ENCODE peak calls at places on chromosomes 1 and 21, in four cellular contexts. T, Y, A and M are unnamed samples.

GRCh38 chr21:14259669-14260458 is 43.9 kb downstream of the RBM11 start:
- DNase-seq in T (peak; percentile 38), A (peak; percentile 18), Y (peak; percentile 28), M (no peak)

GRCh38 chr1:245375789-245376188 is 221.0 kb downstream of the KIF26B start:
- DNase-seq in A (no peak), T (peak; percentile 26), Y (peak; percentile 55), M (no peak)

GRCh38 chr1:17877896-17878295 is 122.8 kb downstream of the ACTL8 start:
- DNase-seq in A (no peak), Y (peak; percentile 37), T (no peak), M (no peak)

GRCh38 chr1:151693057-151693651 is 23.4 kb downstream of the CELF3 start:
- DNase-seq in A (no peak), Y (peak; percentile 32), T (peak; percentile 46), M (no peak)

GRCh38 chr1:195717651-195718050 is 890.6 kb downstream of the KCNT2 start:
- DNase-seq in Y (peak; percentile 14), A (no peak), T (peak; percentile 42), M (no peak)

GRCh38 chr1:145846191-145846590 is 761 bp downstream of the NUDT17 start:
- DNase-seq in Y (peak; percentile 23), A (peak; percentile 39), T (peak; percentile 32), M (peak; percentile 17)

GRCh38 chr1:177444997-177445746 is 274.4 kb downstream of the BRINP2 start:
- DNase-seq in A (no peak), Y (no peak), T (no peak), M (no peak)

GRCh38 chr1:1665815-1666251 is 7.0 kb upstream of the CDK11B start:
- DNase-seq in Y (no peak), T (no peak), A (no peak), M (no peak)

GRCh38 chr1:181101581-181102226 is 13.2 kb downstream of the IER5 start:
- DNase-seq in T (peak; percentile 82), A (no peak), Y (peak; percentile 83), M (peak; percentile 67)

GRCh38 chr1:84621553-84621952 is 47.3 kb upstream of the CTBS start:
- DNase-seq in T (no peak), A (no peak), Y (no peak), M (no peak)

GRCh38 chr1:34060331-34060730 is 104.7 kb downstream of the CSMD2 start:
- DNase-seq in A (no peak), T (no peak), Y (no peak), M (no peak)

GRCh38 chr1:185337221-185337620 is 20.2 kb upstream of the IVNS1ABP start:
- DNase-seq in T (peak; percentile 40), A (no peak), Y (no peak), M (no peak)

GRCh38 chr1:206506803-206507394 is 432 bp upstream of the RASSF5 start:
- DNase-seq in Y (no peak), A (no peak), T (no peak), M (no peak)

GRCh38 chr1:85449356-85449755 is 15.6 kb downstream of the DDAH1 start:
- DNase-seq in Y (no peak), T (no peak), A (no peak), M (no peak)

GRCh38 chr1:15313012-15313411 is 66.0 kb downstream of the FHAD1 start:
- DNase-seq in A (no peak), T (no peak), Y (no peak), M (no peak)

GRCh38 chr1:36387141-36387949 is 1.6 kb upstream of the STK40 start:
- DNase-seq in A (peak; percentile 18), Y (peak; percentile 84), T (peak; percentile 78), M (peak; percentile 38)

GRCh38 chr1:151312439-151313225 is 14.6 kb downstream of the PI4KB start:
- DNase-seq in A (no peak), Y (peak; percentile 30), T (peak; percentile 50), M (no peak)

GRCh38 chr1:2821970-2822620 is 20.6 kb upstream of the TTC34 start:
- DNase-seq in A (no peak), Y (no peak), T (no peak), M (peak; percentile 66)

GRCh38 chr1:102886638-102887037 is 221.7 kb downstream of the COL11A1 start:
- DNase-seq in A (no peak), T (no peak), Y (no peak), M (no peak)

GRCh38 chr1:227944066-227944930 is 3.4 kb downstream of the WNT9A start:
- DNase-seq in T (peak; percentile 5), Y (peak; percentile 8), A (no peak), M (no peak)

GRCh38 chr1:44208216-44208615 is 5.1 kb upstream of the DMAP1 start:
- DNase-seq in A (no peak), Y (no peak), T (no peak), M (no peak)

GRCh38 chr1:182143825-182144661 is 82.5 kb upstream of the ZNF648 start:
- DNase-seq in A (no peak), T (peak; percentile 74), Y (peak; percentile 72), M (peak; percentile 56)

GRCh38 chr1:31984419-31985347 is 29.0 kb upstream of the KHDRBS1 start:
- DNase-seq in T (peak; percentile 57), Y (peak; percentile 67), A (peak; percentile 43), M (peak; percentile 56)

GRCh38 chr1:53704304-53704703 is 34.7 kb downstream of the GLIS1 start:
- DNase-seq in Y (no peak), A (no peak), T (no peak), M (no peak)

GRCh38 chr21:39852021-39852721 is 15.1 kb upstream of the PCP4 start:
- DNase-seq in Y (no peak), T (no peak), A (no peak), M (no peak)

GRCh38 chr1:54971317-54971791 is 9.1 kb upstream of the TMEM61 start:
- DNase-seq in T (peak; percentile 27), A (no peak), Y (peak; percentile 54), M (no peak)

DNA sequence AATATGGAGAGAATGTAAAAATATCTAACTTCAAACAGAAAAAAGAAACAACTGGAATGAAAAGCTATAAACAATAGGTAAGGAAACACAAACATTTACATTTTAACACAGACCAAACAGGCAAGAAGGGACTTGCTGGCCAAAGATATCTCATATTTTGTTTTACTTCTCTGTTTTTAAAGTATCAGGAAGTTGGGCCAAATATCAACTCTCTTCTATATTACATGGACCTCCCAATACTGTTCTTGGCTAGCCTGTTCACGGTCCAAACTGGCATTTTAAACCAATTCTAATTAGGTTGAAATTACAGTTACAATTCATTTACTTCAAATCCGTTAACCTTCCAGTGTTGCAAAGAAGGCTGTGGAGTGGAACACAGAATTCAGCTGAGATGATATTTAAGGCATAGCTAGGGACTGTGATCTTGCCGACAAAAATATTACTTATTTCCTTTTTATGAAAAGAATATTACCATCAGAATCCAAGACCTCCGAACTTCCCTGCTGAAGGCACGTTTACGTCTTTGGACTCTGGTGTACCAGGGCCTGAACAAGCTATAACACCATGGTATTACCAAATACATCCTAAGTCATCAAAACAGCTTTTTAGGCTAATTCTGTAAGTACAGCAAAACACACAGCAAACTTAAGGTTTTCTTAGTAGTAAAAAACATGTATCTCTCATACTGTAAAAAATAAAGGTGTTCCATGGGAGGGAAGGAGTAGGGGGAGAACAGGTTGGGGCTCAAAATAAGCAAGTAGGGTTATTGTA is 165.4 kb downstream of the RUNX1 start:
- DNase-seq in A (no peak), T (peak; percentile 47), Y (no peak), M (no peak)
- H3K4me3 ChIP-seq in A (no peak overlapping the region), T (peak overlapping the region; percentile 73), Y (peak overlapping the region; percentile 100), M (peak overlapping the region; percentile 69)

DNA sequence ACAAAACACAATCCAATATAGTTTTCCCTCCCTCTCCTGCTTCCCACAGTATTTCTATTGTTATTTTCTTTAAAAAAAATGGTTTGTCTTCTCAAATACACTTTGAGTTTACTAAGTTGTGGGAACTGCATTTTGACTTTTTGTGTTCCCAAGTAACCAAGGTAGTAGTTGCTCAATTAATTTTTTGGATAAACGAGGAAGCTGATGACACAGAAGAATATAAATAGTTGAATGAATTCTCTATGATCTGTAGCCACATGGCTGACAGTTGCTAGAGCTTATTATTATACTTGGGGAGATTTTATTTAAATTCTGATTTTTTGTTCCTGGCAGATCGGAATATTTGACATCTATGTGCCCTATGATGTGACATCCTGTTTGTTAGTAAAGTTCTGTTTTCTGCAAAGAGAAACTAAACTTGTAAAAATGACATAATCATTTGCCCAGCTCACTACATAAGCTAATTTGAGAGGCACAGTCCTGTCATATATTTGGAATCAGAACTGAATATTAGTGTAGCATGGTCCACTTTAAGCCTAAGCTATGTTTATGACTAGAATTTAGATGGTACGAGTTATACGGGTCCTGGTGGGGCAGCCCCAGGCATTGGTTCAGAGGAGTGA is 9.7 kb upstream of the LYST start:
- DNase-seq in Y (no peak), A (no peak), T (no peak), M (no peak)
- H3K4me3 ChIP-seq in Y (no peak overlapping the region), A (no peak overlapping the region), T (no peak overlapping the region), M (no peak overlapping the region)

DNA sequence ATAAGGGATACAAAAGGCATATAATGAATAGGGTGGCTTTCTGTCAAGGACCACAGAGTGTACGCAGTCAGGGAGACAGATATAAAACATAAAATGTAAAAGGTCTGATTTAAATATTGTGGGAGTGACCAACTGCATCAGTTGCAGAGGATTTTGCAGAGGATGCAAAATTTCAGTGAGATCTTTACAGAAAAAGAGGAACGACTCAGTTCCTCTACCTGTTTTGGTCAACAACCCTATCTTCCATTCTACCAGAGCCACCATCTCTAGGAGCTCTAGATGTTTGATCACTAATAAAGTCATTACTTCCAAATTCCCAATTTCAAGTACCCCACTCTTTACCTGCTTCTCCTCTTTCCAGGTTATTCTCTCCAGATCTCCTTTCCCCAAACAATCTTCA is 16.5 kb downstream of the SOD1 start:
- DNase-seq in Y (no peak), T (no peak), A (no peak), M (no peak)
- H3K4me3 ChIP-seq in Y (no peak overlapping the region), T (no peak overlapping the region), A (no peak overlapping the region), M (no peak overlapping the region)

GRCh38 chr1:203058674-203058931 is 27.2 kb downstream of the MYOG start:
- DNase-seq in T (no peak), Y (no peak), A (no peak), M (no peak)

GRCh38 chr1:203059485-203059884 is 26.3 kb downstream of the MYOG start:
- DNase-seq in Y (no peak), A (no peak), T (no peak), M (no peak)

GRCh38 chr1:203060115-203060514 is 25.7 kb downstream of the MYOG start:
- DNase-seq in A (no peak), Y (no peak), T (no peak), M (no peak)

GRCh38 chr1:203056516-203056915 is 29.3 kb downstream of the MYOG start:
- DNase-seq in A (no peak), Y (no peak), T (no peak), M (no peak)

DNA sequence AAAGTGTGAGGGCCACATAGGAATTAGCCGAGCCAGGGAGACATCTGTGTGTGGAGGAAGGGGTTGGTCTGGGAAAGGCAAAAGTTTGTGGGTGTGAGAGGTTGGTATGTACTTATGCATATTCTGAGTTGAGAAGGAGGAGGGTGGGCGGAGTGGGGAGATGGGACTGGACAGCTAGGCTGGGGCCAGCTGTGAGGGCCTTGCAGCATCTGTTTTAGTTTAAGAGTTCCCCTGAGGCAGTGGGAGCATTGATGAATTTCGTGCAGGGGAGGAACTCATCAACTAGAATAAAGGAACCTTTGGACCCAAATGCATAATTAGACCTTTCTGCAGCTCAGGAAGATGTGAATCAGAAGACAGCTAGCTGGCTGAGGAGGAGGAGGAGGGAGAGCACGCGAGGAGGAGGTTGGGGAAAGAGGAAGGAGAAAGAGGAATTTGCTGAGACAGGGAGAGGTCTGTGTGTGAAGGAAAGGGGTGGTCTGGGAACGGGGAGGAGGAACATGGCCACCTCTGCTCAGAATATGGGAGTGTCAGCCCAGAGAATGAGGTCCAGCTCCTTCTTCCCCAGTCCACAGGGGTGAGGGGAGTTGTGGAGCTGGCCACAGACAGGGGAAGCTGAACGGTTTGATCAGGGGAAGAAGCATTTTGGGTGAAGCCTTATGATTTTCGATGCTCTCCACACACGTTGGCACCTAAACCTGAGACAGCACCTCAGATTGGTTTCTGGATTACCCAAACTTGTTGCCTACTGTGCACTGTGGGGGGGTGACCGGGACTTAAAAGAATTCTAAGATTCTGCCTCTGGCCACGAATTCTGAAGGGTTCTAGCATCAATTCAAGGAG is 27.8 kb downstream of the MYOG start:
- DNase-seq in A (no peak), T (no peak), Y (no peak), M (no peak)
- H3K4me3 ChIP-seq in A (no peak overlapping the region), T (no peak overlapping the region), Y (no peak overlapping the region), M (no peak overlapping the region)